ENCODE peak calls at places on chromosomes 5 and 9, in six cellular contexts. Z is choroid plexus epithelial cell, D is astrocyte, Q is prostate gland, M is neural crest cell, L is bronchial epithelial cell. V is an unnamed sample.
A peak's percentile ranks its signal among the peaks of the same experiment; 100 is the strongest.

GRCh38 chr9:6215562-6215961 is at the start of gene IL33:
- DNase-seq in Z (peak; percentile 15), D (no peak), Q (peak; percentile 73), M (no peak), L (peak; percentile 47), V (no peak)

GRCh38 chr9:87749335-87750035 is 23.6 kb downstream of the CTSL start:
- DNase-seq in Z (no peak), D (no peak), Q (no peak), M (no peak), L (no peak), V (no peak)

GRCh38 chr9:90775657-90776056 is 26.0 kb upstream of the SYK start:
- DNase-seq in Z (no peak), D (no peak), Q (no peak), M (no peak), L (no peak), V (no peak)

GRCh38 chr9:96725576-96725975 is 52.3 kb downstream of the ZNF510 start:
- DNase-seq in Z (no peak), D (no peak), Q (no peak), M (no peak), L (no peak), V (no peak)

GRCh38 chr5:37724395-37725125 is 115.3 kb downstream of the GDNF start:
- DNase-seq in Z (no peak), D (peak; percentile 69), Q (no peak), M (no peak), L (no peak), V (no peak)

GRCh38 chr5:78336698-78337097 is 23.7 kb upstream of the SCAMP1 start:
- DNase-seq in Z (no peak), D (no peak), Q (no peak), M (no peak), L (no peak), V (no peak)

GRCh38 chr5:135007749-135008363 is 26.2 kb downstream of the PITX1 start:
- DNase-seq in Z (no peak), D (no peak), Q (no peak), M (no peak), L (no peak), V (no peak)

GRCh38 chr5:98455660-98456059 is 317.8 kb upstream of the RGMB start:
- DNase-seq in Z (peak; percentile 61), D (peak; percentile 69), Q (no peak), M (no peak), L (peak; percentile 17), V (no peak)

GRCh38 chr5:39080597-39081204 is 6.5 kb upstream of the RICTOR start:
- DNase-seq in Z (peak; percentile 93), D (peak; percentile 56), Q (peak; percentile 15), M (peak; percentile 25), L (peak; percentile 67), V (no peak)

GRCh38 chr5:178338126-178338749 is 105.6 kb upstream of the PHYKPL start:
- DNase-seq in Z (no peak), D (no peak), Q (no peak), M (no peak), L (no peak), V (peak; percentile 84)

GRCh38 chr9:138059196-138059595 is 181.6 kb downstream of the CACNA1B start:
- DNase-seq in Z (no peak), D (no peak), Q (no peak), M (no peak), L (no peak), V (peak; percentile 56)

GRCh38 chr9:99093492-99093791 is 11.5 kb upstream of the TGFBR1 start:
- DNase-seq in Z (no peak), D (no peak), Q (no peak), M (no peak), L (no peak), V (no peak)

GRCh38 chr5:110900829-110901228 is 162.0 kb downstream of the SLC25A46 start:
- DNase-seq in Z (peak; percentile 90), D (peak; percentile 99), Q (no peak), M (no peak), L (peak; percentile 99), V (no peak)

GRCh38 chr9:82987370-82987769 is 75.6 kb downstream of the RASEF start:
- DNase-seq in Z (no peak), D (no peak), Q (no peak), M (no peak), L (no peak), V (no peak)

GRCh38 chr9:13673348-13673747 is 393.9 kb upstream of the MPDZ start:
- DNase-seq in Z (no peak), D (no peak), Q (no peak), M (no peak), L (no peak), V (no peak)

GRCh38 chr9:116153765-116154333 is at the start of gene PAPPA:
- DNase-seq in Z (no peak), D (no peak), Q (no peak), M (no peak), L (no peak), V (no peak)

GRCh38 chr9:116151199-116151598 is 2.4 kb upstream of the PAPPA start:
- DNase-seq in Z (no peak), D (no peak), Q (no peak), M (no peak), L (no peak), V (no peak)

GRCh38 chr9:116151966-116152381 is 1.6 kb upstream of the PAPPA start:
- DNase-seq in Z (peak; percentile 94), D (peak; percentile 92), Q (no peak), M (no peak), L (peak; percentile 37), V (no peak)

GRCh38 chr9:116152941-116153764 is 438 bp upstream of the PAPPA start:
- DNase-seq in Z (peak; percentile 86), D (peak; percentile 52), Q (no peak), M (no peak), L (peak; percentile 38), V (no peak)

DNA sequence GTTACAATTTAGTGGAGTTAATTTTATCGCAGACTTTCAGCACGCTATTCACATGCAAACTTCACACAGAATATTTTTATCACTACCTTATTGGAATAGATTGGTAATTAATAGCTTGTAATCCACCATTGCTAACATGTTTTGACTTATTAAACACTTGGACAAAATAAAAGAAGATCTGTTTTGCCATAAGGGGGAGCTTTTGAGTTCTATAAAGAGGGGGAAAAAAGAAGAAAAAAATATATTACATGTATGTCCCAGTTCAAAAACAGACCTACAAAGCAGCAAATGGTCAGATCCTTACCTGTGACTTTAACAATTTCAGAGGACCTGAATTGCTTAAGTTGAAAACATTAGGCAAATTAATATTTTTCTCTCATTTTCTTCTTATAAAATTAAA is 1.2 kb upstream of the PAPPA start:
- DNase-seq in Z (peak; percentile 81), D (no peak), Q (no peak), M (no peak), L (peak; percentile 43), V (no peak)
- TF ChIP-seq CTCF in Z (peak; percentile 50), D (peak; percentile 31), Q (no peak), M (peak; percentile 54), L (peak; percentile 6), V (peak; percentile 82)

GRCh38 chr5:147558826-147559225 is 49.0 kb upstream of the DPYSL3 start:
- DNase-seq in Z (peak; percentile 87), D (peak; percentile 68), Q (peak; percentile 63), M (no peak), L (peak; percentile 57), V (no peak)

GRCh38 chr5:147558131-147558730 is 48.4 kb upstream of the DPYSL3 start:
- DNase-seq in Z (no peak), D (peak; percentile 48), Q (no peak), M (no peak), L (no peak), V (no peak)

GRCh38 chr5:147561435-147561834 is 51.6 kb upstream of the DPYSL3 start:
- DNase-seq in Z (no peak), D (no peak), Q (no peak), M (no peak), L (no peak), V (no peak)

GRCh38 chr5:147560982-147561381 is 51.1 kb upstream of the DPYSL3 start:
- DNase-seq in Z (no peak), D (peak; percentile 17), Q (no peak), M (no peak), L (peak; percentile 7), V (no peak)

GRCh38 chr5:147559725-147560124 is 49.9 kb upstream of the DPYSL3 start:
- DNase-seq in Z (peak; percentile 21), D (peak; percentile 49), Q (no peak), M (no peak), L (peak; percentile 5), V (no peak)
- TF ChIP-seq CTCF in Z (peak; percentile 29), D (no peak), Q (no peak), M (no peak), L (peak; percentile 9), V (peak; percentile 53)

GRCh38 chr5:172452398-172453205 is 1.7 kb downstream of the SH3PXD2B start:
- DNase-seq in Z (peak; percentile 76), D (peak; percentile 75), Q (peak; percentile 51), M (no peak), L (peak; percentile 62), V (no peak)
- TF ChIP-seq CTCF in Z (peak; percentile 14), D (no peak), Q (no peak), M (no peak), L (peak; percentile 24), V (no peak)

GRCh38 chr9:84781431-84781830 is 111.9 kb downstream of the NTRK2 start:
- DNase-seq in Z (peak; percentile 14), D (no peak), Q (no peak), M (no peak), L (peak; percentile 32), V (no peak)
- TF ChIP-seq CTCF in Z (peak; percentile 33), D (peak; percentile 53), Q (peak; percentile 18), M (peak; percentile 58), L (peak; percentile 19), V (peak; percentile 77)

GRCh38 chr9:7816021-7816420 is 16.4 kb upstream of the DMAC1 start:
- DNase-seq in Z (no peak), D (no peak), Q (no peak), M (no peak), L (no peak), V (no peak)

DNA sequence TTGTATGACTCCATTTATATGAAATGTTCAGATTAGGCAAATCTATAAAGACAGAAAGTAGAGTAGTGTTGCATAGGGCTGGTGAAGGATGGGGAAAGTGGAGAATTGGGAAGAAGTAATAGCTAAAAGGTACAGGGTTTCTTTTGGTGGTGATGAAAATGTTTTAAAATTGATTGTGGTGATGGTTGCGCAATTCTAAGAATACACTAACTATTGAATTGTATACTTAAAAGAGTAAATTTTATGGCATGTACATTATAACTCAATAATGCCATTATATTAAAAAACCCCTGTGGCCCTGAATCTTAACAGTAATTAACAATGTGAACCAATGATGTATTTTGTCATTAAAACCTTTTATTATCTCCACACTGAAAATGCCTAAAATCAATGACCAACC is 20.4 kb upstream of the DMAC1 start:
- DNase-seq in Z (no peak), D (no peak), Q (no peak), M (no peak), L (no peak), V (no peak)
- TF ChIP-seq CTCF in Z (no peak), D (no peak), Q (no peak), M (no peak), L (no peak), V (no peak)

GRCh38 chr5:140169410-140169809 is 5.6 kb upstream of the CYSTM1 start:
- DNase-seq in Z (peak; percentile 58), D (no peak), Q (no peak), M (no peak), L (no peak), V (no peak)
- TF ChIP-seq CTCF in Z (peak; percentile 32), D (no peak), Q (no peak), M (no peak), L (no peak), V (no peak)

GRCh38 chr5:43042176-43042625 is 2.1 kb upstream of the ANXA2R start:
- DNase-seq in Z (peak; percentile 74), D (peak; percentile 69), Q (peak; percentile 54), M (peak; percentile 57), L (peak; percentile 47), V (no peak)
- TF ChIP-seq CTCF in Z (peak; percentile 40), D (no peak), Q (no peak), M (peak; percentile 35), L (peak; percentile 38), V (peak; percentile 30)

GRCh38 chr5:143403607-143404415 is at the start of gene NR3C1:
- DNase-seq in Z (peak; percentile 89), D (peak; percentile 69), Q (peak; percentile 78), M (peak; percentile 52), L (peak; percentile 48), V (peak; percentile 95)
- TF ChIP-seq CTCF in Z (peak; percentile 47), D (peak; percentile 13), Q (peak; percentile 34), M (peak; percentile 60), L (peak; percentile 58), V (peak; percentile 76)

V was measured in chondrocyte.